ENCODE peak calls at places on chromosome 7, in eight cellular contexts. Y is posterior vena cava, R is aorta, V is T-helper 17 cell, M is GF-D8, E is T-helper 1 cell, Z is RWPE1, G is Peyer's patch. O is an unnamed sample.
A peak's percentile ranks its signal among the peaks of the same experiment; 100 is the strongest.

GRCh38 chr7:6256709-6257535 is 15.5 kb downstream of the CYTH3 start:
- DNase-seq in E (peak; percentile 25), Z (no peak), M (peak; percentile 53), G (no peak), V (no peak), R (no peak), Y (peak; percentile 86), O (no peak)

GRCh38 chr7:23938937-23939552 is 229.0 kb downstream of the STK31 start:
- DNase-seq in M (no peak), Y (no peak), V (no peak), G (no peak), R (no peak), Z (peak; percentile 45), E (peak; percentile 4), O (peak; percentile 19)

GRCh38 chr7:158771-159170 is 33.6 kb upstream of the FAM20C start:
- DNase-seq in G (no peak), V (no peak), Z (no peak), E (no peak), M (no peak), Y (peak; percentile 73), R (peak; percentile 23), O (no peak)

GRCh38 chr7:39291644-39292411 is 274.4 kb upstream of the YAE1 start:
- DNase-seq in R (no peak), V (no peak), G (no peak), M (no peak), E (no peak), Z (no peak), Y (no peak), O (no peak)

GRCh38 chr7:18330563-18330962 is 165.0 kb upstream of the HDAC9 start:
- DNase-seq in E (no peak), G (no peak), M (no peak), Z (no peak), Y (no peak), R (no peak), V (no peak), O (no peak)

GRCh38 chr7:115087437-115087836 is 165.5 kb downstream of the MDFIC start:
- DNase-seq in M (no peak), Y (no peak), V (no peak), E (no peak), R (no peak), G (no peak), Z (peak; percentile 71), O (peak; percentile 25)

GRCh38 chr7:31815796-31816195 is 128.8 kb downstream of the PPP1R17 start:
- DNase-seq in Z (no peak), E (no peak), R (no peak), Y (no peak), G (no peak), M (no peak), V (no peak), O (no peak)

GRCh38 chr7:116138202-116138801 is 72.0 kb upstream of the TES start:
- DNase-seq in E (peak; percentile 56), M (no peak), Z (peak; percentile 54), Y (no peak), R (no peak), G (no peak), V (no peak), O (no peak)

GRCh38 chr7:31047747-31048146 is 4.4 kb upstream of the ADCYAP1R1 start:
- DNase-seq in R (no peak), E (no peak), Z (no peak), Y (no peak), G (no peak), V (no peak), M (no peak), O (no peak)

GRCh38 chr7:76428868-76429805 is 4.4 kb downstream of the ZP3 start:
- DNase-seq in R (peak; percentile 50), V (no peak), G (no peak), Z (no peak), Y (peak; percentile 62), M (peak; percentile 58), E (no peak), O (peak; percentile 26)

GRCh38 chr7:94660006-94660405 is 4.1 kb upstream of the SGCE start:
- DNase-seq in G (no peak), E (no peak), V (no peak), M (no peak), Y (no peak), R (no peak), Z (no peak), O (no peak)

GRCh38 chr7:70663680-70664079 is 468.3 kb upstream of the GALNT17 start:
- DNase-seq in E (no peak), V (no peak), Z (no peak), R (no peak), M (no peak), G (no peak), Y (no peak), O (no peak)

GRCh38 chr7:114554781-114555537 is 140.3 kb downstream of the FOXP2 start:
- DNase-seq in G (no peak), V (no peak), Z (peak; percentile 18), E (peak; percentile 16), R (no peak), M (no peak), Y (no peak), O (no peak)

GRCh38 chr7:37920619-37921339 is at the start of gene EPDR1:
- DNase-seq in M (peak; percentile 56), Y (peak; percentile 86), R (peak; percentile 85), V (no peak), G (no peak), Z (no peak), E (peak; percentile 56), O (peak; percentile 61)

GRCh38 chr7:41476117-41476803 is 226.6 kb downstream of the INHBA start:
- DNase-seq in Y (no peak), G (no peak), E (no peak), R (no peak), Z (no peak), M (no peak), V (no peak), O (no peak)

GRCh38 chr7:32479574-32480200 is 10.5 kb downstream of the LSM5 start:
- DNase-seq in E (no peak), Z (peak; percentile 55), G (no peak), R (no peak), M (no peak), Y (no peak), V (no peak), O (no peak)

GRCh38 chr7:75758491-75758890 is 13.5 kb downstream of the CCL26 start:
- DNase-seq in R (no peak), E (no peak), V (no peak), M (no peak), Y (no peak), Z (no peak), G (no peak), O (no peak)

GRCh38 chr7:11636274-11636673 is 195.7 kb downstream of the THSD7A start:
- DNase-seq in Y (peak; percentile 67), M (no peak), R (no peak), V (no peak), Z (no peak), G (no peak), E (no peak), O (no peak)

GRCh38 chr7:142412551-142413193 is 154.8 kb upstream of the PRSS58 start:
- DNase-seq in Z (peak; percentile 5), G (no peak), Y (no peak), M (peak; percentile 61), E (peak; percentile 40), R (no peak), V (no peak), O (peak; percentile 41)

GRCh38 chr7:30930621-30931020 is 19.0 kb downstream of the AQP1 start:
- DNase-seq in G (peak; percentile 6), E (no peak), Z (no peak), R (no peak), V (no peak), Y (peak; percentile 79), M (no peak), O (no peak)

GRCh38 chr7:20417675-20418382 is 87.1 kb downstream of the ITGB8 start:
- DNase-seq in V (no peak), R (no peak), Y (no peak), E (no peak), Z (no peak), M (no peak), G (no peak), O (no peak)

GRCh38 chr7:39353615-39354376 is 212.4 kb upstream of the YAE1 start:
- DNase-seq in G (no peak), Z (peak; percentile 34), E (no peak), R (peak; percentile 79), M (no peak), Y (no peak), V (no peak), O (peak; percentile 15)

GRCh38 chr7:130393095-130393494 is 12.8 kb downstream of the CPA1 start:
- DNase-seq in V (no peak), Y (peak; percentile 46), Z (no peak), E (no peak), M (no peak), R (no peak), G (no peak), O (peak; percentile 64)

GRCh38 chr7:44762300-44762699 is 13.7 kb downstream of the ZMIZ2 start:
- DNase-seq in M (no peak), V (no peak), Z (no peak), Y (no peak), E (no peak), G (no peak), R (no peak), O (peak; percentile 39)

GRCh38 chr7:128409435-128410091 is at the start of gene IMPDH1:
- DNase-seq in Z (peak; percentile 90), V (peak; percentile 87), R (peak; percentile 97), M (peak; percentile 62), E (peak; percentile 83), Y (peak; percentile 97), G (peak; percentile 87), O (peak; percentile 74)

GRCh38 chr7:80017101-80017500 is 117.5 kb upstream of the GNAI1 start:
- DNase-seq in Z (no peak), Y (no peak), E (no peak), V (no peak), R (no peak), M (no peak), G (no peak), O (no peak)

GRCh38 chr7:157309990-157310668 is 26.7 kb upstream of the DNAJB6 start:
- DNase-seq in Z (peak; percentile 82), V (no peak), Y (no peak), M (no peak), E (no peak), R (no peak), G (no peak), O (peak; percentile 61)

GRCh38 chr7:25951414-25952276 is 200.4 kb upstream of the NFE2L3 start:
- DNase-seq in R (peak; percentile 77), M (no peak), Z (no peak), Y (no peak), V (no peak), G (no peak), E (no peak), O (no peak)

GRCh38 chr7:56083150-56083785 is 9.5 kb downstream of the PHKG1 start:
- DNase-seq in Z (no peak), E (no peak), Y (peak; percentile 84), G (no peak), M (no peak), V (no peak), R (peak; percentile 78), O (no peak)

GRCh38 chr7:151570366-151570915 is 50.7 kb upstream of the RHEB start:
- DNase-seq in M (no peak), R (no peak), Z (peak; percentile 9), V (no peak), G (no peak), E (no peak), Y (no peak), O (no peak)

GRCh38 chr7:50449881-50450690 is at the start of gene FIGNL1:
- DNase-seq in V (peak; percentile 68), M (peak; percentile 76), R (peak; percentile 89), Y (peak; percentile 92), G (peak; percentile 72), E (peak; percentile 92), Z (peak; percentile 62), O (peak; percentile 90)

GRCh38 chr7:37973915-37974314 is 53.5 kb downstream of the EPDR1 start:
- DNase-seq in G (no peak), V (no peak), M (no peak), E (no peak), Y (no peak), Z (no peak), R (no peak), O (no peak)

GRCh38 chr7:101733713-101734475 is 83.5 kb upstream of the CUX1 start:
- DNase-seq in G (no peak), V (no peak), Y (no peak), M (peak; percentile 22), E (peak; percentile 27), Z (no peak), R (no peak), O (peak; percentile 81)

GRCh38 chr7:150753826-150754603 is 16.8 kb downstream of the GIMAP5 start:
- DNase-seq in M (no peak), Y (no peak), G (no peak), Z (no peak), E (peak; percentile 72), V (no peak), R (no peak), O (peak; percentile 46)